ENCODE peak calls at places on chromosomes 3 and 15, in six cellular contexts. Y, I, D, C, M and J are unnamed samples.

GRCh38 chr15:101702077-101702476 is 22.2 kb downstream of the TARS3 start:
- DNase-seq in C (no peak), I (no peak), M (no peak), D (no peak), Y (no peak), J (no peak)

GRCh38 chr3:182244222-182244971 is 532.7 kb downstream of the SOX2 start:
- DNase-seq in M (no peak), I (peak), Y (no peak), D (no peak), C (no peak), J (no peak)

GRCh38 chr3:152780553-152780952 is 54.4 kb upstream of the P2RY1 start:
- DNase-seq in Y (no peak), M (no peak), I (no peak), C (no peak), D (no peak), J (no peak)

GRCh38 chr3:195238626-195239118 is 32.3 kb downstream of the XXYLT1 start:
- DNase-seq in Y (no peak), C (no peak), M (peak), I (peak), D (no peak), J (peak)

GRCh38 chr15:76799760-76800159 is 105.4 kb downstream of the SCAPER start:
- DNase-seq in D (no peak), M (peak), C (no peak), I (no peak), Y (no peak), J (no peak)

GRCh38 chr3:14725564-14726420 is 50.9 kb downstream of the C3orf20 start:
- DNase-seq in Y (no peak), D (no peak), M (peak), C (no peak), I (no peak), J (no peak)

GRCh38 chr3:70926835-70927234 is 614.4 kb upstream of the MDFIC2 start:
- DNase-seq in M (no peak), Y (no peak), C (no peak), I (no peak), D (no peak), J (no peak)

GRCh38 chr3:19487386-19487785 is 339.1 kb downstream of the KCNH8 start:
- DNase-seq in M (no peak), D (no peak), I (no peak), Y (no peak), C (no peak), J (no peak)

GRCh38 chr15:26048669-26049068 is 185.5 kb upstream of the ATP10A start:
- DNase-seq in Y (no peak), I (no peak), M (no peak), D (no peak), C (no peak), J (no peak)

GRCh38 chr3:192187485-192188051 is 539.8 kb downstream of the FGF12 start:
- DNase-seq in I (no peak), Y (no peak), C (no peak), M (no peak), D (no peak), J (no peak)

GRCh38 chr3:29759021-29759359 is 478.1 kb downstream of the RBMS3 start:
- DNase-seq in C (no peak), D (peak), M (peak), I (no peak), Y (peak), J (no peak)

GRCh38 chr15:38536201-38536676 is 28.4 kb downstream of the RASGRP1 start:
- DNase-seq in D (peak), I (no peak), C (no peak), M (peak), Y (peak), J (peak)

GRCh38 chr3:153734777-153735551 is 386.2 kb upstream of the ARHGEF26 start:
- DNase-seq in M (no peak), Y (peak), I (no peak), C (no peak), D (no peak), J (no peak)

GRCh38 chr3:46038916-46039315 is 11.6 kb upstream of the XCR1 start:
- DNase-seq in M (no peak), C (no peak), I (no peak), D (no peak), Y (no peak), J (no peak)